ENCODE peak calls at places on chromosomes 5 and 9, in six cellular contexts. I is H54, R is IMR-90, Y is K562, Z is breast epithelium, G is right lobe of liver. S is an unnamed sample.

GRCh38 chr5:53892236-53892635 is 331.8 kb downstream of the NDUFS4 start:
- DNase-seq in I (no peak), G (no peak), Z (no peak), R (peak), Y (no peak), S (no peak)

GRCh38 chr5:172285226-172286143 is 1.9 kb upstream of the UBTD2 start:
- DNase-seq in G (no peak), Z (no peak), Y (no peak), I (no peak), R (no peak), S (no peak)

GRCh38 chr9:122816163-122816867 is 12.1 kb downstream of the PDCL start:
- DNase-seq in G (no peak), R (no peak), I (no peak), Y (no peak), Z (no peak), S (peak)

GRCh38 chr9:113564804-113565237 is 101.3 kb downstream of the RGS3 start:
- DNase-seq in G (peak), Y (peak), Z (peak), R (peak), I (peak), S (peak)

GRCh38 chr5:73654171-73654811 is 28.3 kb downstream of the ARHGEF28 start:
- DNase-seq in I (peak), Z (no peak), G (no peak), R (peak), Y (no peak), S (no peak)

GRCh38 chr9:35811364-35812024 is 568 bp downstream of the SPAG8 start:
- DNase-seq in R (no peak), Y (no peak), Z (no peak), I (no peak), G (peak), S (no peak)

GRCh38 chr5:76785493-76785892 is 33.3 kb upstream of the F2RL1 start:
- DNase-seq in I (peak), Z (no peak), G (no peak), Y (no peak), R (peak), S (no peak)

GRCh38 chr5:8953016-8953415 is 592.9 kb downstream of the SEMA5A start:
- DNase-seq in Z (no peak), G (no peak), R (no peak), Y (no peak), I (no peak), S (no peak)

GRCh38 chr9:29001006-29001405 is 1427.7 kb upstream of the C9orf72 start:
- DNase-seq in Y (no peak), I (no peak), Z (no peak), G (no peak), R (no peak), S (no peak)

GRCh38 chr5:96961053-96961452 is 25.2 kb downstream of the LNPEP start:
- DNase-seq in G (no peak), I (no peak), R (no peak), Z (no peak), Y (no peak), S (peak)

GRCh38 chr9:113609562-113610318 is 146.2 kb downstream of the RGS3 start:
- DNase-seq in Z (peak), G (peak), Y (no peak), R (peak), I (no peak), S (no peak)

GRCh38 chr9:131539223-131539923 is 6.0 kb upstream of the PRRT1B start:
- DNase-seq in G (no peak), I (no peak), Z (no peak), Y (no peak), R (no peak), S (no peak)

GRCh38 chr9:112945620-112946208 is 55.0 kb upstream of the SLC46A2 start:
- DNase-seq in Z (no peak), I (no peak), G (no peak), R (no peak), Y (peak), S (no peak)

GRCh38 chr5:436641-436975 is 6.4 kb upstream of the EXOC3 start:
- DNase-seq in Z (peak), Y (no peak), G (no peak), I (no peak), R (no peak), S (no peak)

GRCh38 chr5:126720369-126720768 is 56.6 kb upstream of the LMNB1 start:
- DNase-seq in Z (no peak), I (no peak), Y (no peak), G (no peak), R (no peak), S (no peak)

GRCh38 chr5:57937025-57937424 is 454.4 kb upstream of the ACTBL2 start:
- DNase-seq in Z (no peak), G (no peak), R (peak), I (no peak), Y (no peak), S (no peak)

GRCh38 chr5:164562271-164562856 is 1056.9 kb downstream of the MAT2B start:
- DNase-seq in G (no peak), I (no peak), R (no peak), Y (no peak), Z (no peak), S (no peak)

GRCh38 chr9:18771018-18771417 is 262.0 kb downstream of the SAXO1 start:
- DNase-seq in Z (no peak), R (no peak), G (no peak), Y (no peak), I (no peak), S (no peak)

GRCh38 chr5:55176176-55176818 is 3.3 kb upstream of the CDC20B start:
- DNase-seq in Y (peak), I (peak), G (peak), Z (no peak), R (no peak), S (peak)

GRCh38 chr9:106906129-106906528 is 43.2 kb downstream of the ZNF462 start:
- DNase-seq in Z (no peak), R (no peak), I (no peak), Y (no peak), G (no peak), S (no peak)

GRCh38 chr9:28671000-28671399 is 1097.7 kb upstream of the C9orf72 start:
- DNase-seq in I (no peak), Z (no peak), R (no peak), G (no peak), Y (no peak), S (no peak)

GRCh38 chr9:102273952-102274351 is 535.5 kb upstream of the GRIN3A start:
- DNase-seq in I (no peak), Y (no peak), G (no peak), R (no peak), Z (no peak), S (no peak)

GRCh38 chr9:1871486-1872181 is 143.5 kb upstream of the SMARCA2 start:
- DNase-seq in Y (no peak), I (no peak), R (no peak), G (no peak), Z (no peak), S (no peak)

GRCh38 chr9:561430-561829 is 280.1 kb upstream of the DMRT1 start:
- DNase-seq in Z (no peak), G (no peak), Y (no peak), R (no peak), I (no peak), S (no peak)

GRCh38 chr9:78595200-78595945 is 298.4 kb downstream of the PSAT1 start:
- DNase-seq in I (no peak), Y (no peak), G (no peak), Z (no peak), R (peak), S (no peak)

GRCh38 chr5:1824903-1825841 is 24.0 kb downstream of the NDUFS6 start:
- DNase-seq in I (no peak), G (no peak), Z (no peak), Y (no peak), R (no peak), S (no peak)

GRCh38 chr9:129887210-129888084 is 52.2 kb downstream of the USP20 start:
- DNase-seq in Y (peak), I (no peak), Z (no peak), R (peak), G (no peak), S (peak)

GRCh38 chr9:129886226-129887174 is 51.2 kb downstream of the USP20 start:
- DNase-seq in G (no peak), Z (no peak), Y (peak), R (no peak), I (no peak), S (peak)

GRCh38 chr9:129884220-129885017 is 49.2 kb downstream of the USP20 start:
- DNase-seq in I (peak), Z (peak), G (peak), R (peak), Y (peak), S (peak)

GRCh38 chr9:129885018-129885669 is 49.9 kb downstream of the USP20 start:
- DNase-seq in Z (no peak), Y (peak), R (no peak), I (no peak), G (no peak), S (peak)

GRCh38 chr9:129885670-129886106 is 50.4 kb downstream of the USP20 start:
- DNase-seq in G (peak), Y (peak), I (peak), R (peak), Z (peak), S (peak)
- TF ChIP-seq POLR2A in G (no peak), Y (no peak), I (no peak), R (peak), Z (no peak), S (peak)

GRCh38 chr9:127768666-127769065 is 9.8 kb downstream of the SH2D3C start:
- DNase-seq in R (no peak), G (no peak), Y (no peak), Z (no peak), I (no peak), S (no peak)
- TF ChIP-seq POLR2A in R (no peak), G (no peak), Y (no peak), Z (no peak), I (no peak), S (no peak)

GRCh38 chr9:136849038-136849959 is at the start of gene PHPT1:
- DNase-seq in Z (peak), I (peak), R (peak), G (peak), Y (peak), S (peak)
- TF ChIP-seq POLR2A in Z (peak), I (peak), R (peak), G (peak), Y (peak), S (peak)

GRCh38 chr5:150400327-150401075 is 12.2 kb downstream of the CD74 start:
- DNase-seq in I (no peak), G (no peak), R (no peak), Z (no peak), Y (no peak), S (no peak)

GRCh38 chr5:150398432-150399157 is 14.1 kb downstream of the CD74 start:
- DNase-seq in Y (no peak), G (no peak), R (no peak), Z (no peak), I (no peak), S (no peak)

GRCh38 chr5:150399158-150400019 is 13.3 kb downstream of the CD74 start:
- DNase-seq in R (peak), I (no peak), G (no peak), Z (no peak), Y (no peak), S (no peak)

GRCh38 chr5:150401076-150401375 is 11.7 kb downstream of the CD74 start:
- DNase-seq in Y (no peak), R (no peak), Z (no peak), I (no peak), G (peak), S (peak)

GRCh38 chr5:150400020-150400326 is 12.7 kb downstream of the CD74 start:
- DNase-seq in I (no peak), Z (no peak), R (no peak), G (no peak), Y (no peak), S (no peak)
- TF ChIP-seq POLR2A in I (no peak), Z (no peak), R (no peak), G (no peak), Y (no peak), S (no peak)